ENCODE peak calls at places on chromosome 13, in six cellular contexts. C is BJ; T is COR-L47; B is GM20000; D is stimulated activated CD4-positive, alpha-beta T cell treated with anti-CD3 and anti-CD28 coated beads, Interleukin-2, amount 100 ng/mL, for 48 hours; X is fibroblast of lung. V is an unnamed sample.

GRCh38 chr13:112606125-112607001 is 18.4 kb upstream of the TUBGCP3 start:
- DNase-seq in X (peak; percentile 85), D (peak; percentile 94), T (peak; percentile 96), C (peak; percentile 25), B (peak; percentile 94), V (peak; percentile 89)

GRCh38 chr13:86109107-86109506 is 309.9 kb upstream of the SLITRK6 start:
- DNase-seq in D (no peak), C (no peak), X (no peak), T (no peak), B (no peak), V (no peak)

GRCh38 chr13:86870388-86870966 is 800.7 kb upstream of the SLITRK5 start:
- DNase-seq in C (no peak), B (peak; percentile 3), T (no peak), D (no peak), X (peak; percentile 49), V (peak; percentile 27)

GRCh38 chr13:97753269-97753668 is 200.2 kb upstream of the IPO5 start:
- DNase-seq in T (no peak), D (no peak), B (no peak), C (no peak), X (no peak), V (no peak)

GRCh38 chr13:59016250-59016649 is 1147.5 kb downstream of the DIAPH3 start:
- DNase-seq in B (no peak), X (no peak), T (no peak), D (no peak), C (no peak), V (no peak)

GRCh38 chr13:101773062-101773461 is 320.6 kb downstream of the ITGBL1 start:
- DNase-seq in T (no peak), D (no peak), X (no peak), C (no peak), B (no peak), V (no peak)

GRCh38 chr13:77729502-77730221 is 32.2 kb downstream of the SLAIN1 start:
- DNase-seq in X (no peak), D (no peak), B (peak; percentile 45), C (no peak), T (no peak), V (no peak)

GRCh38 chr13:107650081-107650701 is 565.1 kb downstream of the LIG4 start:
- DNase-seq in C (no peak), D (peak; percentile 34), T (no peak), B (peak; percentile 18), X (peak; percentile 68), V (peak; percentile 84)

GRCh38 chr13:75384881-75385707 is 96.9 kb downstream of the TBC1D4 start:
- DNase-seq in B (no peak), X (no peak), D (no peak), C (no peak), T (peak; percentile 59), V (peak; percentile 20)